ENCODE peak calls at places on chromosomes 12 and 14, in seven cellular contexts. A, B, E, C, J, M and I are unnamed samples.

GRCh38 chr12:68317047-68317667 is 15.0 kb downstream of the MDM1 start:
- DNase-seq in A (no peak), B (no peak), E (no peak), C (no peak), J (peak; percentile 46), M (peak; percentile 27), I (peak; percentile 11)

GRCh38 chr12:77847060-77847541 is 16.4 kb downstream of the NAV3 start:
- DNase-seq in A (no peak), B (no peak), E (no peak), C (no peak), J (no peak), M (no peak), I (no peak)

GRCh38 chr14:34211732-34212131 is 250.3 kb downstream of the SPTSSA start:
- DNase-seq in A (no peak), B (no peak), E (no peak), C (no peak), J (no peak), M (no peak), I (no peak)

GRCh38 chr12:121786441-121786825 is 7.1 kb downstream of the RHOF start:
- DNase-seq in A (peak; percentile 80), B (no peak), E (no peak), C (peak; percentile 72), J (peak; percentile 53), M (peak; percentile 30), I (peak; percentile 12)

GRCh38 chr12:131783915-131784541 is 44.2 kb upstream of the MMP17 start:
- DNase-seq in A (no peak), B (no peak), E (no peak), C (peak; percentile 85), J (no peak), M (no peak), I (no peak)

GRCh38 chr12:58458093-58458492 is 462.2 kb downstream of the LRIG3 start:
- DNase-seq in A (no peak), B (no peak), E (no peak), C (no peak), J (no peak), M (no peak), I (no peak)

GRCh38 chr14:105041841-105042765 is 21.2 kb upstream of the CDCA4 start:
- DNase-seq in A (peak; percentile 26), B (no peak), E (no peak), C (no peak), J (no peak), M (no peak), I (no peak)

GRCh38 chr14:104387385-104388010 is 192.1 kb upstream of the C14orf180 start:
- DNase-seq in A (no peak), B (no peak), E (no peak), C (no peak), J (no peak), M (no peak), I (no peak)

GRCh38 chr14:30108975-30109700 is 181.5 kb upstream of the PRKD1 start:
- DNase-seq in A (no peak), B (no peak), E (no peak), C (peak; percentile 6), J (no peak), M (no peak), I (no peak)

GRCh38 chr14:50045039-50045711 is 71.2 kb downstream of the VCPKMT start:
- DNase-seq in A (peak; percentile 85), B (peak; percentile 72), E (peak; percentile 46), C (peak; percentile 77), J (peak; percentile 58), M (peak; percentile 41), I (no peak)

GRCh38 chr12:127411141-127411915 is 855.6 kb upstream of the TMEM132C start:
- DNase-seq in A (no peak), B (no peak), E (no peak), C (no peak), J (no peak), M (no peak), I (no peak)

GRCh38 chr12:11732760-11733159 is 83.3 kb downstream of the ETV6 start:
- DNase-seq in A (no peak), B (no peak), E (no peak), C (no peak), J (no peak), M (no peak), I (no peak)